ENCODE peak calls at places on chromosome 22, in seven cellular contexts. T is transverse colon, L is endothelial cell of umbilical vein, K is SK-N-SH, E is Panc1, D is prostate gland, G is spleen. F is an unnamed sample.

GRCh38 chr22:17113600-17113999 is 7.6 kb downstream of the TMEM121B start:
- DNase-seq in T (no peak), L (no peak), K (no peak), E (no peak), D (no peak), G (peak; percentile 64), F (peak; percentile 49)

GRCh38 chr22:48953830-48954229 is 873.8 kb downstream of the BRD1 start:
- DNase-seq in T (no peak), L (no peak), K (no peak), E (no peak), D (peak; percentile 1), G (peak; percentile 37), F (no peak)

GRCh38 chr22:38271927-38272372 is 860 bp downstream of the TMEM184B start:
- DNase-seq in T (peak; percentile 69), L (no peak), K (no peak), E (no peak), D (peak; percentile 54), G (no peak), F (no peak)

GRCh38 chr22:19060356-19061009 is 61.7 kb downstream of the DGCR2 start:
- DNase-seq in T (no peak), L (no peak), K (no peak), E (no peak), D (peak; percentile 50), G (peak; percentile 28), F (peak; percentile 38)

GRCh38 chr22:31275576-31275975 is 16.7 kb downstream of the PIK3IP1 start:
- DNase-seq in T (no peak), L (no peak), K (no peak), E (no peak), D (no peak), G (no peak), F (no peak)

GRCh38 chr22:30211124-30211820 is 35.3 kb downstream of the LIF start:
- DNase-seq in T (no peak), L (no peak), K (peak; percentile 24), E (no peak), D (no peak), G (peak; percentile 20), F (no peak)

GRCh38 chr22:22395230-22395629 is 113.3 kb downstream of the ZNF280B start:
- DNase-seq in T (no peak), L (no peak), K (no peak), E (no peak), D (no peak), G (no peak), F (no peak)

GRCh38 chr22:33875316-33875715 is 45.0 kb downstream of the LARGE1 start:
- DNase-seq in T (no peak), L (no peak), K (no peak), E (no peak), D (no peak), G (peak; percentile 32), F (no peak)

GRCh38 chr22:46667245-46667623 is 47.0 kb downstream of the GRAMD4 start:
- DNase-seq in T (no peak), L (no peak), K (no peak), E (no peak), D (no peak), G (no peak), F (no peak)

GRCh38 chr22:38316340-38317236 is 645 bp downstream of the CSNK1E start:
- DNase-seq in T (peak; percentile 68), L (peak; percentile 70), K (peak; percentile 79), E (no peak), D (peak; percentile 68), G (peak; percentile 90), F (peak; percentile 87)

GRCh38 chr22:35269630-35270029 is 12.3 kb downstream of the HMGXB4 start:
- DNase-seq in T (no peak), L (no peak), K (no peak), E (no peak), D (no peak), G (no peak), F (no peak)

GRCh38 chr22:35264986-35265385 is 7.7 kb downstream of the HMGXB4 start:
- DNase-seq in T (no peak), L (no peak), K (no peak), E (no peak), D (no peak), G (no peak), F (no peak)

GRCh38 chr22:35266277-35266676 is 9.0 kb downstream of the HMGXB4 start:
- DNase-seq in T (no peak), L (no peak), K (no peak), E (no peak), D (peak; percentile 20), G (no peak), F (no peak)
- H3K36me3 ChIP-seq in T (no peaks in the 10 kb centered on the region), L (peaks cover 12% of the 10 kb centered on the region), K (peaks cover 72% of the 10 kb centered on the region), E (peaks cover 38% of the 10 kb centered on the region), D (no peaks in the 10 kb centered on the region), G (peaks cover 46% of the 10 kb centered on the region), F (peaks cover 44% of the 10 kb centered on the region)

GRCh38 chr22:41544671-41545476 is 604 bp upstream of the POLR3H start:
- DNase-seq in T (no peak), L (no peak), K (no peak), E (no peak), D (no peak), G (no peak), F (no peak)
- TF ChIP-seq POLR2AphosphoS5 in T (no peak), L (no peak), K (no peak), E (no peak), D (no peak), G (no peak), F (no peak)

DNA sequence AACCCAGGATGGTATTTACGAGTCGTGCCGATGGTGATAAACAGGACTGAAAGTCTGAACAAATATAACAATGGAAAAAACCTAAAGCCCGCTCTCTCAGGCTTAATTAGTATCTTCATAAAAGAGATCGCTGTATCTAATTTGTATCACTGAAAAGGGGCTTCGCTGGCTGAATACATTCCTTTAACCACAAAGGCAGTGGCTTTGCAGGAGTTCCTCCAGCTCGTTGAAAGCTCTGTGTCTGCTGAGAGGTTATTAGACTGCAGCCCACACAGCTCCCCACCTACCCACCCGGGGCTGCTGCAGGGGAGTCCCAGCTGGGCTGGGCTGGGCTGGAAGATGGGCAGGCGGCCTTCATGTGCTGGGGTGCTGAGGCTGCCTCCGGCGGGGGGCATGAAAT is 15.1 kb downstream of the SHISAL1 start:
- DNase-seq in T (no peak), L (no peak), K (no peak), E (no peak), D (no peak), G (no peak), F (no peak)
- H3K36me3 ChIP-seq in T (no peaks in the 10 kb centered on the region), L (no peaks in the 10 kb centered on the region), K (no peaks in the 10 kb centered on the region), E (no peaks in the 10 kb centered on the region), D (no peaks in the 10 kb centered on the region), G (no peaks in the 10 kb centered on the region), F (no peaks in the 10 kb centered on the region)

GRCh38 chr22:43277091-43277490 is 66.1 kb downstream of the SCUBE1 start:
- DNase-seq in T (no peak), L (no peak), K (no peak), E (no peak), D (no peak), G (no peak), F (no peak)
- TF ChIP-seq POLR2AphosphoS5 in T (no peak), L (no peak), K (no peak), E (no peak), D (no peak), G (no peak), F (no peak)

DNA sequence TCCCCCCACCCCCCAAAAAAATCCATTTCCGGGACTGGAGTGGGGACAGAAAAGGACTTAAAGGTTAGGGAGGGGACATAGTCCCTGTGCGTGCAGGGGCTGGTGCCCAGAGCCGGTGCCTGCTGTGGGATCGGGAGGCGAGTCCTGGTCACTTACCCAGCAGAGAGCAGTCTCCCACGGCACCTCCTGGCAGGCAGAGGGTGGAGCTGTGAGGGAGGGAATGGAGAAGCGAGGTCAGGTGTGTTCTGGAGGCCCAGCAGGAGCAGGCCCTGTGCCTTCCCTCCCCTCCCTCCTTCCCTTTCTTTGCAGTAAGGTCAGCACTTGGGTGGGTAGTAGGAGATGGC is 28.4 kb downstream of the SHANK3 start:
- DNase-seq in T (no peak), L (no peak), K (no peak), E (no peak), D (no peak), G (no peak), F (peak; percentile 62)
- H3K36me3 ChIP-seq in T (no peaks in the 10 kb centered on the region), L (peaks cover 82% of the 10 kb centered on the region), K (no peaks in the 10 kb centered on the region), E (no peaks in the 10 kb centered on the region), D (no peaks in the 10 kb centered on the region), G (peaks cover 4% of the 10 kb centered on the region), F (no peaks in the 10 kb centered on the region)

DNA sequence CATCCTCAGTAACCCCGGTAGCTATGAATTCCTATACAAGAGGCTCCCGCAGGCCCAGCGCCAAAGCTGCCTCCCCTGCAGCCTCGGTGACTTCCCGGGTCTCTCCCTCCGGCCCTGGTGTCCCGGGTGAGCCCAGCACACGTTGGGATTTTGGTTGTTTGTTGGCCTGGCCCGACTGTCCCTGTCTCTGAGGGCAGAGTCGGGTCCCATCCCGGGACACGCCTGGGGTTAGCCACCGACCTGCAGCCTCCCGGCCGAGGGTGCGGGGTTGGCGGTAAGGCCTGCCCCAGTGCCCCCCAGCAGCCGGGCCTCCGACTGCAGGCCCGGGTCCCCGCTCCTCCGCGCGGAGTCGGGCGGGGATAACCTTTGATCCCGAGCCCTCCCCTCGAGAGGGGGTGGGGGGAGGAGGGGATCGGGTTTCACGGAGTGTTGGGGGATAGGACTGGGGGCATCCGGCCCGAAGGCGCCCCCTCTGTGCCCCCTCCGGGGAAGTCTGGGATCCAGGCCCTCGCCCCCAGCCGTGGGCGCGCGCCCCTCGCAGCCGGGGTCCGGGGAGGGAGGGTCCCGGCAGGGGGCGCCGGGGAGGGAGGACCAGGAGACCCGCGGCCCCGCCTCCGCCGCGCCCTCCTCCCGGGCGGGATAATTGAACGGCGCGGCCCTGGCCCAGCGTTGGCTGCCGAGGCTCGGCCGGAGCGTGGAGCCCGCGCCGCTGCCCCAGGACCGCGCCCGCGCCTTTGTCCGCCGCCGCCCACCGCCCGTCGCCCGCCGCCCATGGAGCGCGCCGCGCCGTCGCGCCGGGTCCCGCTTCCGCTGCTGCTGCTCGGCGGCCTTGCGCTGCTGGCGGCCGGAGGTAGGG is at the start of gene FBLN1:
- DNase-seq in T (no peak), L (no peak), K (peak; percentile 97), E (no peak), D (no peak), G (no peak), F (no peak)
- TF ChIP-seq POLR2AphosphoS5 in T (no peak), L (no peak), K (peak; percentile 59), E (no peak), D (no peak), G (no peak), F (no peak)